ENCODE peak calls at places on chromosomes 11 and 22, in five cellular contexts. G, E, W, X and M are unnamed samples.

GRCh38 chr11:69207165-69207889 is 51.6 kb downstream of the SMIM38 start:
- DNase-seq in G (no peak), E (no peak), W (no peak), X (no peak), M (peak; percentile 48)

GRCh38 chr11:48101958-48102357 is 114.7 kb upstream of the OR4B1 start:
- DNase-seq in G (no peak), E (no peak), W (no peak), X (no peak), M (no peak)

GRCh38 chr22:19875531-19876313 is 21.0 kb upstream of the GNB1L start:
- DNase-seq in G (no peak), E (no peak), W (no peak), X (peak; percentile 38), M (no peak)

GRCh38 chr11:72223615-72224586 is 666 bp upstream of the INPPL1 start:
- DNase-seq in G (peak; percentile 73), E (peak; percentile 62), W (no peak), X (peak; percentile 70), M (peak; percentile 51)

GRCh38 chr11:41522899-41523672 is 63.6 kb upstream of the LRRC4C start:
- DNase-seq in G (peak; percentile 27), E (no peak), W (no peak), X (no peak), M (no peak)

GRCh38 chr11:63554901-63555218 is 8.3 kb downstream of the PLAAT2 start:
- DNase-seq in G (no peak), E (no peak), W (no peak), X (no peak), M (no peak)

GRCh38 chr22:40679249-40679963 is at the start of gene MCHR1:
- DNase-seq in G (no peak), E (peak; percentile 66), W (no peak), X (no peak), M (no peak)

GRCh38 chr11:8392166-8392565 is 128.5 kb upstream of the LMO1 start:
- DNase-seq in G (no peak), E (no peak), W (no peak), X (no peak), M (no peak)

GRCh38 chr11:130121430-130121978 is 38.1 kb upstream of the ST14 start:
- DNase-seq in G (no peak), E (no peak), W (no peak), X (no peak), M (no peak)

GRCh38 chr11:7642747-7643146 is 30.6 kb downstream of the CYB5R2 start:
- DNase-seq in G (no peak), E (no peak), W (no peak), X (no peak), M (no peak)

GRCh38 chr22:23065069-23065451 is 5.3 kb upstream of the GNAZ start:
- DNase-seq in G (no peak), E (no peak), W (no peak), X (peak; percentile 19), M (no peak)

GRCh38 chr11:2887526-2888195 is 2.1 kb upstream of the CDKN1C start:
- DNase-seq in G (no peak), E (no peak), W (no peak), X (no peak), M (no peak)

GRCh38 chr22:19732403-19733113 is 9.2 kb downstream of the GP1BB start:
- DNase-seq in G (no peak), E (no peak), W (no peak), X (no peak), M (no peak)

GRCh38 chr11:75534291-75535038 is 8.7 kb upstream of the GDPD5 start:
- DNase-seq in G (no peak), E (no peak), W (no peak), X (no peak), M (peak; percentile 71)

GRCh38 chr11:110128161-110128560 is 35.0 kb downstream of the ZC3H12C start:
- DNase-seq in G (peak; percentile 74), E (peak; percentile 56), W (peak; percentile 25), X (no peak), M (no peak)

GRCh38 chr11:22169833-22170232 is 23.1 kb upstream of the ANO5 start:
- DNase-seq in G (peak; percentile 27), E (no peak), W (no peak), X (no peak), M (no peak)

GRCh38 chr11:65911682-65912568 is 6.9 kb downstream of the C11orf68 start:
- DNase-seq in G (peak; percentile 84), E (peak; percentile 84), W (no peak), X (no peak), M (no peak)

GRCh38 chr11:120108154-120108784 is 29.6 kb downstream of the TRIM29 start:
- DNase-seq in G (peak; percentile 89), E (peak; percentile 88), W (no peak), X (peak; percentile 87), M (peak; percentile 59)